ENCODE peak calls at places on chromosomes 7 and 10, in seven cellular contexts. One of them, this sample, is unnamed.
A peak's percentile ranks its signal among the peaks of the same experiment; 100 is the strongest.

GRCh38 chr7:44995555-44996493 is 4.2 kb upstream of the CCM2 start:
- DNase-seq in mesendoderm: no peak
- DNase-seq in neuronal stem cell: no peak
- DNase-seq in IMR-90: no peak
- DNase-seq in mesenchymal stem cell: no peak
- DNase-seq in H1: no peak
- DNase-seq in trophoblast cell: no peak
- DNase-seq in this sample: no peak

GRCh38 chr7:53383131-53383530 is 347.7 kb downstream of the POM121L12 start:
- DNase-seq in mesendoderm: peak; percentile 63
- DNase-seq in neuronal stem cell: no peak
- DNase-seq in IMR-90: no peak
- DNase-seq in mesenchymal stem cell: peak; percentile 65
- DNase-seq in H1: no peak
- DNase-seq in trophoblast cell: peak; percentile 48
- DNase-seq in this sample: no peak

GRCh38 chr10:68666280-68666760 is 54.7 kb upstream of the CCAR1 start:
- DNase-seq in mesendoderm: no peak
- DNase-seq in neuronal stem cell: no peak
- DNase-seq in IMR-90: peak; percentile 95
- DNase-seq in mesenchymal stem cell: peak; percentile 87
- DNase-seq in H1: no peak
- DNase-seq in trophoblast cell: no peak
- DNase-seq in this sample: no peak

GRCh38 chr7:156639426-156640256 is 933 bp upstream of the RNF32 start:
- DNase-seq in mesendoderm: no peak
- DNase-seq in neuronal stem cell: no peak
- DNase-seq in IMR-90: no peak
- DNase-seq in mesenchymal stem cell: no peak
- DNase-seq in H1: no peak
- DNase-seq in trophoblast cell: no peak
- DNase-seq in this sample: peak; percentile 45

GRCh38 chr10:94370501-94370900 is 7.8 kb upstream of the NOC3L start:
- DNase-seq in mesendoderm: no peak
- DNase-seq in neuronal stem cell: no peak
- DNase-seq in IMR-90: no peak
- DNase-seq in mesenchymal stem cell: no peak
- DNase-seq in H1: no peak
- DNase-seq in trophoblast cell: no peak
- DNase-seq in this sample: no peak

GRCh38 chr10:91420868-91421267 is 10.7 kb downstream of the HECTD2 start:
- DNase-seq in mesendoderm: peak; percentile 19
- DNase-seq in neuronal stem cell: no peak
- DNase-seq in IMR-90: peak; percentile 62
- DNase-seq in mesenchymal stem cell: peak; percentile 67
- DNase-seq in H1: no peak
- DNase-seq in trophoblast cell: no peak
- DNase-seq in this sample: no peak

GRCh38 chr10:94358480-94358879 is 4.3 kb downstream of the NOC3L start:
- DNase-seq in mesendoderm: peak; percentile 88
- DNase-seq in neuronal stem cell: no peak
- DNase-seq in IMR-90: peak; percentile 96
- DNase-seq in mesenchymal stem cell: peak; percentile 95
- DNase-seq in H1: peak; percentile 51
- DNase-seq in trophoblast cell: no peak
- DNase-seq in this sample: no peak

GRCh38 chr7:14738086-14738485 is 164.5 kb downstream of the DGKB start:
- DNase-seq in mesendoderm: no peak
- DNase-seq in neuronal stem cell: no peak
- DNase-seq in IMR-90: no peak
- DNase-seq in mesenchymal stem cell: no peak
- DNase-seq in H1: no peak
- DNase-seq in trophoblast cell: no peak
- DNase-seq in this sample: no peak

GRCh38 chr10:117747636-117748035 is 205.1 kb downstream of the EMX2 start:
- DNase-seq in mesendoderm: no peak
- DNase-seq in neuronal stem cell: no peak
- DNase-seq in IMR-90: no peak
- DNase-seq in mesenchymal stem cell: no peak
- DNase-seq in H1: no peak
- DNase-seq in trophoblast cell: no peak
- DNase-seq in this sample: no peak

GRCh38 chr10:58143944-58144343 is 123.8 kb downstream of the IPMK start:
- DNase-seq in mesendoderm: no peak
- DNase-seq in neuronal stem cell: no peak
- DNase-seq in IMR-90: no peak
- DNase-seq in mesenchymal stem cell: no peak
- DNase-seq in H1: no peak
- DNase-seq in trophoblast cell: no peak
- DNase-seq in this sample: no peak

GRCh38 chr10:26628395-26628794 is 69.1 kb upstream of the PDSS1 start:
- DNase-seq in mesendoderm: no peak
- DNase-seq in neuronal stem cell: no peak
- DNase-seq in IMR-90: no peak
- DNase-seq in mesenchymal stem cell: no peak
- DNase-seq in H1: no peak
- DNase-seq in trophoblast cell: no peak
- DNase-seq in this sample: no peak

GRCh38 chr10:70589762-70590662 is 12.5 kb downstream of the PRF1 start:
- DNase-seq in mesendoderm: no peak
- DNase-seq in neuronal stem cell: no peak
- DNase-seq in IMR-90: peak; percentile 66
- DNase-seq in mesenchymal stem cell: peak; percentile 44
- DNase-seq in H1: no peak
- DNase-seq in trophoblast cell: no peak
- DNase-seq in this sample: no peak

GRCh38 chr10:3666525-3667302 is 118.3 kb downstream of the KLF6 start:
- DNase-seq in mesendoderm: no peak
- DNase-seq in neuronal stem cell: no peak
- DNase-seq in IMR-90: no peak
- DNase-seq in mesenchymal stem cell: no peak
- DNase-seq in H1: no peak
- DNase-seq in trophoblast cell: no peak
- DNase-seq in this sample: no peak

GRCh38 chr10:52900564-52900963 is 128.0 kb upstream of the MBL2 start:
- DNase-seq in mesendoderm: no peak
- DNase-seq in neuronal stem cell: no peak
- DNase-seq in IMR-90: no peak
- DNase-seq in mesenchymal stem cell: no peak
- DNase-seq in H1: no peak
- DNase-seq in trophoblast cell: no peak
- DNase-seq in this sample: no peak

GRCh38 chr10:101136007-101136707 is 5.1 kb downstream of the TLX1 start:
- DNase-seq in mesendoderm: peak; percentile 77
- DNase-seq in neuronal stem cell: no peak
- DNase-seq in IMR-90: no peak
- DNase-seq in mesenchymal stem cell: peak; percentile 18
- DNase-seq in H1: no peak
- DNase-seq in trophoblast cell: no peak
- DNase-seq in this sample: peak; percentile 64

GRCh38 chr7:23467731-23468720 is 2.3 kb downstream of the IGF2BP3 start:
- DNase-seq in mesendoderm: peak; percentile 87
- DNase-seq in neuronal stem cell: peak; percentile 58
- DNase-seq in IMR-90: peak; percentile 68
- DNase-seq in mesenchymal stem cell: peak; percentile 75
- DNase-seq in H1: no peak
- DNase-seq in trophoblast cell: peak; percentile 59
- DNase-seq in this sample: peak; percentile 60

GRCh38 chr7:70190266-70190665 is 592.0 kb downstream of the AUTS2 start:
- DNase-seq in mesendoderm: no peak
- DNase-seq in neuronal stem cell: no peak
- DNase-seq in IMR-90: no peak
- DNase-seq in mesenchymal stem cell: no peak
- DNase-seq in H1: no peak
- DNase-seq in trophoblast cell: no peak
- DNase-seq in this sample: no peak

GRCh38 chr7:151721236-151721635 is 155.7 kb downstream of the PRKAG2 start:
- DNase-seq in mesendoderm: no peak
- DNase-seq in neuronal stem cell: no peak
- DNase-seq in IMR-90: no peak
- DNase-seq in mesenchymal stem cell: no peak
- DNase-seq in H1: no peak
- DNase-seq in trophoblast cell: no peak
- DNase-seq in this sample: no peak

GRCh38 chr7:151663382-151664100 is 143.8 kb upstream of the RHEB start:
- DNase-seq in mesendoderm: no peak
- DNase-seq in neuronal stem cell: no peak
- DNase-seq in IMR-90: no peak
- DNase-seq in mesenchymal stem cell: no peak
- DNase-seq in H1: no peak
- DNase-seq in trophoblast cell: no peak
- DNase-seq in this sample: no peak

GRCh38 chr7:6437251-6437650 is 10.5 kb downstream of the DAGLB start:
- DNase-seq in mesendoderm: no peak
- DNase-seq in neuronal stem cell: no peak
- DNase-seq in IMR-90: no peak
- DNase-seq in mesenchymal stem cell: no peak
- DNase-seq in H1: no peak
- DNase-seq in trophoblast cell: peak; percentile 77
- DNase-seq in this sample: no peak

GRCh38 chr7:78905449-78905848 is 548.0 kb downstream of the MAGI2 start:
- DNase-seq in mesendoderm: no peak
- DNase-seq in neuronal stem cell: no peak
- DNase-seq in IMR-90: no peak
- DNase-seq in mesenchymal stem cell: no peak
- DNase-seq in H1: no peak
- DNase-seq in trophoblast cell: no peak
- DNase-seq in this sample: no peak

GRCh38 chr7:134593530-134594392 is 44.9 kb downstream of the AKR1B15 start:
- DNase-seq in mesendoderm: peak; percentile 40
- DNase-seq in neuronal stem cell: no peak
- DNase-seq in IMR-90: peak; percentile 95
- DNase-seq in mesenchymal stem cell: peak; percentile 87
- DNase-seq in H1: no peak
- DNase-seq in trophoblast cell: no peak
- DNase-seq in this sample: no peak

GRCh38 chr7:152761116-152761748 is 1.7 kb downstream of the ACTR3B start:
- DNase-seq in mesendoderm: no peak
- DNase-seq in neuronal stem cell: no peak
- DNase-seq in IMR-90: peak; percentile 73
- DNase-seq in mesenchymal stem cell: peak; percentile 14
- DNase-seq in H1: no peak
- DNase-seq in trophoblast cell: no peak
- DNase-seq in this sample: no peak

GRCh38 chr7:91918356-91918755 is 22.3 kb upstream of the AKAP9 start:
- DNase-seq in mesendoderm: no peak
- DNase-seq in neuronal stem cell: no peak
- DNase-seq in IMR-90: no peak
- DNase-seq in mesenchymal stem cell: no peak
- DNase-seq in H1: no peak
- DNase-seq in trophoblast cell: no peak
- DNase-seq in this sample: no peak

GRCh38 chr7:91922857-91923256 is 17.8 kb upstream of the AKAP9 start:
- DNase-seq in mesendoderm: no peak
- DNase-seq in neuronal stem cell: no peak
- DNase-seq in IMR-90: peak; percentile 38
- DNase-seq in mesenchymal stem cell: no peak
- DNase-seq in H1: no peak
- DNase-seq in trophoblast cell: no peak
- DNase-seq in this sample: no peak
- H2BK5ac ChIP-seq in mesendoderm: no peak overlapping the region
- H2BK5ac ChIP-seq in neuronal stem cell: no peak overlapping the region
- H2BK5ac ChIP-seq in IMR-90: no peak overlapping the region
- H2BK5ac ChIP-seq in mesenchymal stem cell: no peak overlapping the region
- H2BK5ac ChIP-seq in H1: no peak overlapping the region
- H2BK5ac ChIP-seq in trophoblast cell: no peak overlapping the region
- H2BK5ac ChIP-seq in this sample: no peak overlapping the region

GRCh38 chr7:121529003-121529402 is 132.9 kb upstream of the FAM3C start:
- DNase-seq in mesendoderm: no peak
- DNase-seq in neuronal stem cell: no peak
- DNase-seq in IMR-90: no peak
- DNase-seq in mesenchymal stem cell: no peak
- DNase-seq in H1: no peak
- DNase-seq in trophoblast cell: peak; percentile 27
- DNase-seq in this sample: no peak
- H2BK5ac ChIP-seq in mesendoderm: no peak overlapping the region
- H2BK5ac ChIP-seq in neuronal stem cell: no peak overlapping the region
- H2BK5ac ChIP-seq in IMR-90: no peak overlapping the region
- H2BK5ac ChIP-seq in mesenchymal stem cell: no peak overlapping the region
- H2BK5ac ChIP-seq in H1: no peak overlapping the region
- H2BK5ac ChIP-seq in trophoblast cell: no peak overlapping the region
- H2BK5ac ChIP-seq in this sample: no peak overlapping the region

DNA sequence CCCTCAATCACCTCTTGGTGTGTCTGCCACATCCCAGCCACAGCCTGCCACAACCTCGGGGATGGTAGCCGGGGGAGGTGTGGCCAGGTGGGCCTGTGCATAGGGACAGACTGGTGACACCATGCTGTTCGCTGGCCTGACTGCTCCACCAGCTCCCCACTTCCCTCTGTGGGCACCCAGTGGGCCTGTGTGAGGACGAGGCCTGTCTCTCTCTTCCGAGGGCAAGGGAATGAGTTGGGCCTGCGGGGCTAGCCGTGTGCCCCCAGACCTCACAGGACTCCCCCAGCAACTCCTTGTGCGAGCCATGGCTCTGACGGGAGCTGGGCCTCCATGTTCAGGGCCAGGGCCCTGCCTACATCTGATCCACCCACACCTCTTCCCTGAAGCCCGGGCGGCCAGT is 40.5 kb downstream of the PWWP2B start:
- DNase-seq in mesendoderm: no peak
- DNase-seq in neuronal stem cell: no peak
- DNase-seq in IMR-90: no peak
- DNase-seq in mesenchymal stem cell: no peak
- DNase-seq in H1: no peak
- DNase-seq in trophoblast cell: no peak
- DNase-seq in this sample: no peak
- H2BK5ac ChIP-seq in mesendoderm: no peak overlapping the region
- H2BK5ac ChIP-seq in neuronal stem cell: peak overlapping the region; percentile 11
- H2BK5ac ChIP-seq in IMR-90: no peak overlapping the region
- H2BK5ac ChIP-seq in mesenchymal stem cell: no peak overlapping the region
- H2BK5ac ChIP-seq in H1: no peak overlapping the region
- H2BK5ac ChIP-seq in trophoblast cell: no peak overlapping the region
- H2BK5ac ChIP-seq in this sample: no peak overlapping the region

GRCh38 chr7:126930166-126930565 is 322.6 kb downstream of the GRM8 start:
- DNase-seq in mesendoderm: no peak
- DNase-seq in neuronal stem cell: no peak
- DNase-seq in IMR-90: no peak
- DNase-seq in mesenchymal stem cell: no peak
- DNase-seq in H1: no peak
- DNase-seq in trophoblast cell: no peak
- DNase-seq in this sample: no peak

DNA sequence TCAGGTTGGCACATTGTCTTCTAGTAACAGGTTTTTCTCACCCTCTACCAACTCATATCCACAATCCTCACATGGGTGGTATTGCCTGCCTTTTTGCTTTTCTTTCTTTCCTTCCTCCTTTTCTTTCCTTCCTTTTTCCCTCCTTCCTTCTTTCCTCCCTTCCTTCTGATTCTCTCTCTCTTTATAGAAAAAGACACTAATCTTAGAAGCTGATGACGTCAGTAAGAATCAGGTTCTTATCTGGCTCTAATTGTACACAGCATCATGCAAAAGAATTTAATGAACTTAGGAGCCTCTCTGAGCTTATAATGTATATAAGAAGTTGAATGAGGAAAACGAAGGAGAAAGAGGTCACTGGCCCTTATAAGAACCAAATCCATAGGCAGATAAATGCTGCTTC is 328.3 kb downstream of the GRM8 start:
- DNase-seq in mesendoderm: no peak
- DNase-seq in neuronal stem cell: no peak
- DNase-seq in IMR-90: no peak
- DNase-seq in mesenchymal stem cell: no peak
- DNase-seq in H1: no peak
- DNase-seq in trophoblast cell: no peak
- DNase-seq in this sample: no peak
- H2BK5ac ChIP-seq in mesendoderm: no peak overlapping the region
- H2BK5ac ChIP-seq in neuronal stem cell: no peak overlapping the region
- H2BK5ac ChIP-seq in IMR-90: no peak overlapping the region
- H2BK5ac ChIP-seq in mesenchymal stem cell: no peak overlapping the region
- H2BK5ac ChIP-seq in H1: no peak overlapping the region
- H2BK5ac ChIP-seq in trophoblast cell: no peak overlapping the region
- H2BK5ac ChIP-seq in this sample: no peak overlapping the region